ENCODE peak calls at places on chromosomes 12 and 14, in ten cellular contexts. One of them, this sample, is unnamed.

GRCh38 chr12:114476159-114476558 is 70.2 kb upstream of the TBX5 start:
- DNase-seq in astrocyte of the cerebellum: no peak
- DNase-seq in neural crest cell: no peak
- DNase-seq in AG04450: peak; percentile 11
- DNase-seq in GM13976: no peak
- DNase-seq in HCT116: peak; percentile 13
- DNase-seq in AG09309: no peak
- DNase-seq in pancreas: no peak
- DNase-seq in uterus: no peak
- DNase-seq in A673: peak; percentile 41
- DNase-seq in this sample: no peak

GRCh38 chr14:91910201-91910600 is 37.3 kb downstream of the FBLN5 start:
- DNase-seq in astrocyte of the cerebellum: no peak
- DNase-seq in neural crest cell: no peak
- DNase-seq in AG04450: no peak
- DNase-seq in GM13976: no peak
- DNase-seq in HCT116: no peak
- DNase-seq in AG09309: no peak
- DNase-seq in pancreas: no peak
- DNase-seq in uterus: no peak
- DNase-seq in A673: no peak
- DNase-seq in this sample: no peak

GRCh38 chr14:100728962-100729361 is 2.3 kb downstream of the DLK1 start:
- DNase-seq in astrocyte of the cerebellum: no peak
- DNase-seq in neural crest cell: no peak
- DNase-seq in AG04450: no peak
- DNase-seq in GM13976: no peak
- DNase-seq in HCT116: no peak
- DNase-seq in AG09309: no peak
- DNase-seq in pancreas: no peak
- DNase-seq in uterus: no peak
- DNase-seq in A673: no peak
- DNase-seq in this sample: no peak

GRCh38 chr12:83996671-83997070 is 915.9 kb downstream of the SLC6A15 start:
- DNase-seq in astrocyte of the cerebellum: no peak
- DNase-seq in neural crest cell: no peak
- DNase-seq in AG04450: no peak
- DNase-seq in GM13976: no peak
- DNase-seq in HCT116: no peak
- DNase-seq in AG09309: no peak
- DNase-seq in pancreas: no peak
- DNase-seq in uterus: no peak
- DNase-seq in A673: no peak
- DNase-seq in this sample: no peak

GRCh38 chr12:76256904-76257303 is 91.3 kb downstream of the BBS10 start:
- DNase-seq in astrocyte of the cerebellum: no peak
- DNase-seq in neural crest cell: no peak
- DNase-seq in AG04450: no peak
- DNase-seq in GM13976: no peak
- DNase-seq in HCT116: no peak
- DNase-seq in AG09309: no peak
- DNase-seq in pancreas: no peak
- DNase-seq in uterus: no peak
- DNase-seq in A673: no peak
- DNase-seq in this sample: no peak

GRCh38 chr12:3135522-3136461 is 58.6 kb downstream of the TSPAN9 start:
- DNase-seq in astrocyte of the cerebellum: peak; percentile 79
- DNase-seq in neural crest cell: peak; percentile 45
- DNase-seq in AG04450: peak; percentile 66
- DNase-seq in GM13976: peak; percentile 89
- DNase-seq in HCT116: peak; percentile 61
- DNase-seq in AG09309: peak; percentile 35
- DNase-seq in pancreas: peak; percentile 26
- DNase-seq in uterus: peak; percentile 50
- DNase-seq in A673: peak; percentile 74
- DNase-seq in this sample: peak; percentile 37

GRCh38 chr14:73717998-73718741 is 4.0 kb upstream of the PNMA1 start:
- DNase-seq in astrocyte of the cerebellum: no peak
- DNase-seq in neural crest cell: no peak
- DNase-seq in AG04450: no peak
- DNase-seq in GM13976: no peak
- DNase-seq in HCT116: no peak
- DNase-seq in AG09309: no peak
- DNase-seq in pancreas: no peak
- DNase-seq in uterus: peak; percentile 65
- DNase-seq in A673: no peak
- DNase-seq in this sample: no peak

GRCh38 chr14:83779266-83779665 is 1750.7 kb upstream of the FLRT2 start:
- DNase-seq in astrocyte of the cerebellum: no peak
- DNase-seq in neural crest cell: no peak
- DNase-seq in AG04450: peak; percentile 36
- DNase-seq in GM13976: no peak
- DNase-seq in HCT116: no peak
- DNase-seq in AG09309: no peak
- DNase-seq in pancreas: no peak
- DNase-seq in uterus: no peak
- DNase-seq in A673: no peak
- DNase-seq in this sample: no peak

GRCh38 chr14:100341301-100342031 is 18.3 kb downstream of the SLC25A47 start:
- DNase-seq in astrocyte of the cerebellum: peak; percentile 42
- DNase-seq in neural crest cell: no peak
- DNase-seq in AG04450: peak; percentile 55
- DNase-seq in GM13976: peak; percentile 80
- DNase-seq in HCT116: no peak
- DNase-seq in AG09309: peak; percentile 14
- DNase-seq in pancreas: no peak
- DNase-seq in uterus: no peak
- DNase-seq in A673: no peak
- DNase-seq in this sample: peak; percentile 55

GRCh38 chr12:9378430-9378835 is 170.2 kb upstream of the PZP start:
- DNase-seq in astrocyte of the cerebellum: no peak
- DNase-seq in neural crest cell: no peak
- DNase-seq in AG04450: no peak
- DNase-seq in GM13976: peak; percentile 42
- DNase-seq in HCT116: no peak
- DNase-seq in AG09309: no peak
- DNase-seq in pancreas: no peak
- DNase-seq in uterus: no peak
- DNase-seq in A673: peak; percentile 21
- DNase-seq in this sample: no peak

GRCh38 chr12:53056296-53056695 is 6.4 kb downstream of the TNS2 start:
- DNase-seq in astrocyte of the cerebellum: no peak
- DNase-seq in neural crest cell: no peak
- DNase-seq in AG04450: no peak
- DNase-seq in GM13976: no peak
- DNase-seq in HCT116: no peak
- DNase-seq in AG09309: no peak
- DNase-seq in pancreas: no peak
- DNase-seq in uterus: no peak
- DNase-seq in A673: no peak
- DNase-seq in this sample: peak; percentile 79

GRCh38 chr14:100534528-100535286 is 52.5 kb downstream of the BEGAIN start:
- DNase-seq in astrocyte of the cerebellum: no peak
- DNase-seq in neural crest cell: no peak
- DNase-seq in AG04450: no peak
- DNase-seq in GM13976: no peak
- DNase-seq in HCT116: no peak
- DNase-seq in AG09309: no peak
- DNase-seq in pancreas: peak; percentile 83
- DNase-seq in uterus: peak; percentile 34
- DNase-seq in A673: no peak
- DNase-seq in this sample: peak; percentile 73

GRCh38 chr14:64725360-64725815 is 21.2 kb downstream of the PLEKHG3 start:
- DNase-seq in astrocyte of the cerebellum: no peak
- DNase-seq in neural crest cell: no peak
- DNase-seq in AG04450: no peak
- DNase-seq in GM13976: no peak
- DNase-seq in HCT116: no peak
- DNase-seq in AG09309: no peak
- DNase-seq in pancreas: no peak
- DNase-seq in uterus: no peak
- DNase-seq in A673: peak; percentile 77
- DNase-seq in this sample: no peak

GRCh38 chr14:105187935-105188524 is 6.9 kb upstream of the NUDT14 start:
- DNase-seq in astrocyte of the cerebellum: no peak
- DNase-seq in neural crest cell: no peak
- DNase-seq in AG04450: no peak
- DNase-seq in GM13976: no peak
- DNase-seq in HCT116: no peak
- DNase-seq in AG09309: no peak
- DNase-seq in pancreas: peak; percentile 70
- DNase-seq in uterus: no peak
- DNase-seq in A673: no peak
- DNase-seq in this sample: no peak

GRCh38 chr14:71115306-71115705 is 208.0 kb downstream of the PCNX1 start:
- DNase-seq in astrocyte of the cerebellum: no peak
- DNase-seq in neural crest cell: no peak
- DNase-seq in AG04450: no peak
- DNase-seq in GM13976: no peak
- DNase-seq in HCT116: no peak
- DNase-seq in AG09309: no peak
- DNase-seq in pancreas: no peak
- DNase-seq in uterus: no peak
- DNase-seq in A673: no peak
- DNase-seq in this sample: no peak

GRCh38 chr12:6201199-6201608 is 1.0 kb downstream of the CD9 start:
- DNase-seq in astrocyte of the cerebellum: no peak
- DNase-seq in neural crest cell: no peak
- DNase-seq in AG04450: no peak
- DNase-seq in GM13976: no peak
- DNase-seq in HCT116: no peak
- DNase-seq in AG09309: no peak
- DNase-seq in pancreas: peak; percentile 41
- DNase-seq in uterus: no peak
- DNase-seq in A673: no peak
- DNase-seq in this sample: no peak

DNA sequence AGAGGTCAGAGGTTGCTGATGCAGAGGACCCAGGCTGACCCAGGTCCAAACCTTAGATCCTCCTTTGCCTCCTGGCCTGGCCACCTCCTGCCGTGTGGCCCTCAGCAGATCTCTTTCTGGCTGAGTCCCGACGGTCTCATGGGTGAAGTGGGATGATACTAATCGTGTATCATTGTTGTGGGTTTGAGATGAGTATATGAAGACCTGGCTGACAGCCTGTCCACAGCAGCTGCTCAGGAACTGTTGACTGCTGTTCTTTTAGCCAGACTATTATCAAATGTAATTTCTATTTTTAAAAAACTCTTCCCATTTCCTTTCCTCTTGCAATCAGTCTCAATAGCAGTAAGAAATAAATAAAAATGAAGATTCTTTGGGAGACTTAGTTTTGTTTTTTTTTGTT is 45.6 kb downstream of the ANKRD9 start:
- DNase-seq in astrocyte of the cerebellum: no peak
- DNase-seq in neural crest cell: no peak
- DNase-seq in AG04450: no peak
- DNase-seq in GM13976: no peak
- DNase-seq in HCT116: no peak
- DNase-seq in AG09309: no peak
- DNase-seq in pancreas: no peak
- DNase-seq in uterus: no peak
- DNase-seq in A673: no peak
- DNase-seq in this sample: no peak
- TF ChIP-seq CTCF in astrocyte of the cerebellum: no peak
- TF ChIP-seq CTCF in neural crest cell: no peak
- TF ChIP-seq CTCF in AG04450: no peak
- TF ChIP-seq CTCF in GM13976: no peak
- TF ChIP-seq CTCF in HCT116: no peak
- TF ChIP-seq CTCF in AG09309: no peak
- TF ChIP-seq CTCF in pancreas: no peak
- TF ChIP-seq CTCF in uterus: no peak
- TF ChIP-seq CTCF in A673: no peak
- TF ChIP-seq CTCF in this sample: no peak

DNA sequence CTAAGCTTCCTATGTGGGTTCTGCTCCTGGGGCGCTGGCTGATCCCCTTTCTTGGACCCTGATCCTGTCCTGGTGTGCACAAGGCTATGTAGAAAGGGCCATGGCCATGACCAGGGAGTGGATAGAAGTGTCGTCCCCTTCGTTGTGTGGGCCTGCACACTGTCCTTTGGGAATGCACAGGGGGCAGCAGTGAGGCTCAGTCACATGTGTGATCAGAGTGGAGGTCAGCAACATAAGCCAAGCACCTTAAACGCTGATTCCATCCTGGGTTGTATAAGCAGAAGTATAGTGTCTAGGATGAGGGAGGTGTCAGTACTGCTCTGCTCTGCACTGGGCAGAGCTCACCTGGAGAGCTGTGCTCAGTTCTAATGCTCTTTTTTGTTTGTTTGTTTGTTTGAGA is 48.4 kb downstream of the ESRRB start:
- DNase-seq in astrocyte of the cerebellum: no peak
- DNase-seq in neural crest cell: no peak
- DNase-seq in AG04450: no peak
- DNase-seq in GM13976: no peak
- DNase-seq in HCT116: no peak
- DNase-seq in AG09309: no peak
- DNase-seq in pancreas: no peak
- DNase-seq in uterus: no peak
- DNase-seq in A673: no peak
- DNase-seq in this sample: no peak
- TF ChIP-seq CTCF in astrocyte of the cerebellum: no peak
- TF ChIP-seq CTCF in neural crest cell: no peak
- TF ChIP-seq CTCF in AG04450: no peak
- TF ChIP-seq CTCF in GM13976: no peak
- TF ChIP-seq CTCF in HCT116: peak; percentile 26
- TF ChIP-seq CTCF in AG09309: no peak
- TF ChIP-seq CTCF in pancreas: no peak
- TF ChIP-seq CTCF in uterus: no peak
- TF ChIP-seq CTCF in A673: peak; percentile 27
- TF ChIP-seq CTCF in this sample: no peak

GRCh38 chr12:54210400-54210790 is 21.6 kb upstream of the SMUG1 start:
- DNase-seq in astrocyte of the cerebellum: no peak
- DNase-seq in neural crest cell: no peak
- DNase-seq in AG04450: no peak
- DNase-seq in GM13976: no peak
- DNase-seq in HCT116: no peak
- DNase-seq in AG09309: no peak
- DNase-seq in pancreas: no peak
- DNase-seq in uterus: no peak
- DNase-seq in A673: no peak
- DNase-seq in this sample: no peak
- TF ChIP-seq CTCF in astrocyte of the cerebellum: no peak
- TF ChIP-seq CTCF in neural crest cell: no peak
- TF ChIP-seq CTCF in AG04450: no peak
- TF ChIP-seq CTCF in GM13976: no peak
- TF ChIP-seq CTCF in HCT116: no peak
- TF ChIP-seq CTCF in AG09309: no peak
- TF ChIP-seq CTCF in pancreas: no peak
- TF ChIP-seq CTCF in uterus: no peak
- TF ChIP-seq CTCF in A673: no peak
- TF ChIP-seq CTCF in this sample: no peak

DNA sequence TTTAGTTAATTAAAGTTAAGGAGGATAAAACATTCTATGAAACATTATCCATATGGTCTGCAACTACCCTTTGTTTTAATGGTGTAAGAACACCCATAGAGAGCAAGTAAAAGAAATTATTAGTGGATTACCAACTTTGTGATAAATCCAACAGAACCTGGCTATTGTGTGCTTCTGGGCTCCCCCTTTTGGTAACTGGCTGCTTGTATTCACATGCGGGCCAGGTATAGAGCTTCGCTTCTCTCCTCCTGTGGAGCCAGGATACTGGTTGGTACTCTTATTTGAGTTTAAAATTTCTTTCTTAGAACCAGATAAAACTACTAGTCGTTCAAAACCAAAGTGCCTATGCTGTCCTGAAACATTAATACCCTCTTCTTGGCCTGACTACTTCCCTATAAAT is 81.0 kb downstream of the PTPRR start:
- DNase-seq in astrocyte of the cerebellum: no peak
- DNase-seq in neural crest cell: no peak
- DNase-seq in AG04450: no peak
- DNase-seq in GM13976: no peak
- DNase-seq in HCT116: no peak
- DNase-seq in AG09309: no peak
- DNase-seq in pancreas: no peak
- DNase-seq in uterus: no peak
- DNase-seq in A673: no peak
- DNase-seq in this sample: no peak
- TF ChIP-seq CTCF in astrocyte of the cerebellum: no peak
- TF ChIP-seq CTCF in neural crest cell: no peak
- TF ChIP-seq CTCF in AG04450: no peak
- TF ChIP-seq CTCF in GM13976: no peak
- TF ChIP-seq CTCF in HCT116: peak; percentile 10
- TF ChIP-seq CTCF in AG09309: no peak
- TF ChIP-seq CTCF in pancreas: no peak
- TF ChIP-seq CTCF in uterus: no peak
- TF ChIP-seq CTCF in A673: no peak
- TF ChIP-seq CTCF in this sample: no peak

This sample was measured in lower leg skin.